ENCODE peak calls at places on chromosomes 16 and 17, in eight cellular contexts. U is HuH-7; D is posterior vena cava; R is endothelial cell; I is stimulated activated CD4-positive, alpha-beta T cell treated with anti-CD3 and anti-CD28 coated beads, TNF-alpha, amount 100 ng/mL, for 24 hours; F is AG10803; O is fibroblast of the aortic adventitia; E is NCI-H2081. L is an unnamed sample.

GRCh38 chr16:51949260-51949659 is 597.7 kb downstream of the TOX3 start:
- DNase-seq in U (no peak), D (no peak), R (no peak), I (no peak), F (no peak), O (no peak), E (no peak), L (no peak)

GRCh38 chr17:61253937-61254677 is 145.5 kb upstream of the TBX2 start:
- DNase-seq in U (no peak), D (no peak), R (no peak), I (no peak), F (no peak), O (no peak), E (no peak), L (no peak)

GRCh38 chr16:53921042-53921441 is 217.1 kb downstream of the FTO start:
- DNase-seq in U (no peak), D (no peak), R (no peak), I (no peak), F (no peak), O (no peak), E (no peak), L (no peak)

GRCh38 chr16:22018559-22018958 is 10.6 kb downstream of the MOSMO start:
- DNase-seq in U (no peak), D (no peak), R (no peak), I (no peak), F (no peak), O (no peak), E (no peak), L (no peak)

GRCh38 chr17:47704116-47704515 is 10.2 kb downstream of the TBKBP1 start:
- DNase-seq in U (no peak), D (peak; percentile 80), R (no peak), I (no peak), F (no peak), O (no peak), E (no peak), L (no peak)

GRCh38 chr16:83271123-83271522 is 536.7 kb upstream of the HSBP1 start:
- DNase-seq in U (no peak), D (no peak), R (no peak), I (no peak), F (peak; percentile 67), O (peak; percentile 10), E (no peak), L (no peak)

GRCh38 chr17:8885968-8886674 is 18.6 kb upstream of the PIK3R6 start:
- DNase-seq in U (no peak), D (no peak), R (no peak), I (no peak), F (no peak), O (no peak), E (no peak), L (no peak)

GRCh38 chr16:57694556-57695377 is at the start of gene DRC7:
- DNase-seq in U (peak; percentile 81), D (no peak), R (peak; percentile 69), I (no peak), F (no peak), O (peak; percentile 40), E (peak; percentile 47), L (peak; percentile 22)

GRCh38 chr16:24736758-24737157 is 7.3 kb downstream of the TNRC6A start:
- DNase-seq in U (no peak), D (no peak), R (no peak), I (no peak), F (no peak), O (no peak), E (peak; percentile 7), L (peak; percentile 28)

GRCh38 chr16:11538880-11539279 is 47.8 kb downstream of the LITAF start:
- DNase-seq in U (no peak), D (peak; percentile 60), R (no peak), I (no peak), F (no peak), O (no peak), E (no peak), L (no peak)

GRCh38 chr16:84423416-84423837 is 55.1 kb downstream of the ATP2C2 start:
- DNase-seq in U (peak; percentile 63), D (peak; percentile 30), R (no peak), I (no peak), F (peak; percentile 31), O (peak; percentile 41), E (peak; percentile 5), L (peak; percentile 7)

GRCh38 chr17:40568074-40568836 is 3.0 kb upstream of the CCR7 start:
- DNase-seq in U (no peak), D (peak; percentile 57), R (no peak), I (no peak), F (no peak), O (no peak), E (no peak), L (no peak)

GRCh38 chr16:50666658-50667496 is 14.2 kb downstream of the SNX20 start:
- DNase-seq in U (no peak), D (no peak), R (no peak), I (no peak), F (no peak), O (no peak), E (no peak), L (no peak)

GRCh38 chr17:80116276-80116922 is 15.0 kb downstream of the GAA start:
- DNase-seq in U (no peak), D (no peak), R (no peak), I (no peak), F (no peak), O (no peak), E (no peak), L (no peak)

GRCh38 chr16:56625140-56625942 is at the start of gene MT1E:
- DNase-seq in U (peak; percentile 55), D (peak; percentile 94), R (no peak), I (peak; percentile 47), F (peak; percentile 80), O (peak; percentile 82), E (no peak), L (peak; percentile 72)

GRCh38 chr17:29159286-29159860 is 20.8 kb downstream of the MYO18A start:
- DNase-seq in U (no peak), D (no peak), R (no peak), I (no peak), F (no peak), O (no peak), E (no peak), L (no peak)

L was measured in G401.